ENCODE peak calls at places on chromosomes 12 and 14, in nine cellular contexts. One of them, this sample, is unnamed.

GRCh38 chr14:81818271-81818670 is 284.6 kb upstream of the SEL1L start:
- DNase-seq in COR-L47: no peak
- DNase-seq in activated CD4-positive, alpha-beta T cell treated with anti-CD3 and anti-CD28 coated beads for 36 hours: no peak
- DNase-seq in psoas muscle: no peak
- DNase-seq in K562: no peak
- DNase-seq in stimulated activated CD4-positive, alpha-beta T cell treated with anti-CD3 and anti-CD28 coated beads, Interleukin-4, amount 100 ng/mL, for 4 hours: no peak
- DNase-seq in Right ventricle myocardium superior: no peak
- DNase-seq in HTR-8/SVneo: no peak
- DNase-seq in RPMI8226: no peak
- DNase-seq in this sample: no peak

GRCh38 chr12:3453947-3454675 is 36.9 kb upstream of the PRMT8 start:
- DNase-seq in COR-L47: no peak
- DNase-seq in activated CD4-positive, alpha-beta T cell treated with anti-CD3 and anti-CD28 coated beads for 36 hours: peak; percentile 7
- DNase-seq in psoas muscle: no peak
- DNase-seq in K562: no peak
- DNase-seq in stimulated activated CD4-positive, alpha-beta T cell treated with anti-CD3 and anti-CD28 coated beads, Interleukin-4, amount 100 ng/mL, for 4 hours: no peak
- DNase-seq in Right ventricle myocardium superior: no peak
- DNase-seq in HTR-8/SVneo: peak; percentile 86
- DNase-seq in RPMI8226: no peak
- DNase-seq in this sample: no peak

GRCh38 chr12:92854344-92854743 is 74.8 kb downstream of the EEA1 start:
- DNase-seq in COR-L47: no peak
- DNase-seq in activated CD4-positive, alpha-beta T cell treated with anti-CD3 and anti-CD28 coated beads for 36 hours: no peak
- DNase-seq in psoas muscle: no peak
- DNase-seq in K562: no peak
- DNase-seq in stimulated activated CD4-positive, alpha-beta T cell treated with anti-CD3 and anti-CD28 coated beads, Interleukin-4, amount 100 ng/mL, for 4 hours: no peak
- DNase-seq in Right ventricle myocardium superior: no peak
- DNase-seq in HTR-8/SVneo: no peak
- DNase-seq in RPMI8226: no peak
- DNase-seq in this sample: no peak

GRCh38 chr12:11580125-11580751 is 69.2 kb upstream of the ETV6 start:
- DNase-seq in COR-L47: no peak
- DNase-seq in activated CD4-positive, alpha-beta T cell treated with anti-CD3 and anti-CD28 coated beads for 36 hours: no peak
- DNase-seq in psoas muscle: no peak
- DNase-seq in K562: no peak
- DNase-seq in stimulated activated CD4-positive, alpha-beta T cell treated with anti-CD3 and anti-CD28 coated beads, Interleukin-4, amount 100 ng/mL, for 4 hours: no peak
- DNase-seq in Right ventricle myocardium superior: no peak
- DNase-seq in HTR-8/SVneo: peak; percentile 23
- DNase-seq in RPMI8226: peak; percentile 41
- DNase-seq in this sample: no peak

GRCh38 chr14:101286271-101287018 is 274.9 kb upstream of the DIO3 start:
- DNase-seq in COR-L47: no peak
- DNase-seq in activated CD4-positive, alpha-beta T cell treated with anti-CD3 and anti-CD28 coated beads for 36 hours: no peak
- DNase-seq in psoas muscle: no peak
- DNase-seq in K562: no peak
- DNase-seq in stimulated activated CD4-positive, alpha-beta T cell treated with anti-CD3 and anti-CD28 coated beads, Interleukin-4, amount 100 ng/mL, for 4 hours: no peak
- DNase-seq in Right ventricle myocardium superior: no peak
- DNase-seq in HTR-8/SVneo: no peak
- DNase-seq in RPMI8226: no peak
- DNase-seq in this sample: no peak

GRCh38 chr12:66456622-66457021 is 154.3 kb downstream of the HELB start:
- DNase-seq in COR-L47: no peak
- DNase-seq in activated CD4-positive, alpha-beta T cell treated with anti-CD3 and anti-CD28 coated beads for 36 hours: no peak
- DNase-seq in psoas muscle: no peak
- DNase-seq in K562: no peak
- DNase-seq in stimulated activated CD4-positive, alpha-beta T cell treated with anti-CD3 and anti-CD28 coated beads, Interleukin-4, amount 100 ng/mL, for 4 hours: no peak
- DNase-seq in Right ventricle myocardium superior: no peak
- DNase-seq in HTR-8/SVneo: no peak
- DNase-seq in RPMI8226: no peak
- DNase-seq in this sample: no peak

GRCh38 chr12:49974231-49974675 is 1.5 kb downstream of the AQP6 start:
- DNase-seq in COR-L47: no peak
- DNase-seq in activated CD4-positive, alpha-beta T cell treated with anti-CD3 and anti-CD28 coated beads for 36 hours: no peak
- DNase-seq in psoas muscle: peak; percentile 69
- DNase-seq in K562: peak; percentile 70
- DNase-seq in stimulated activated CD4-positive, alpha-beta T cell treated with anti-CD3 and anti-CD28 coated beads, Interleukin-4, amount 100 ng/mL, for 4 hours: no peak
- DNase-seq in Right ventricle myocardium superior: peak; percentile 84
- DNase-seq in HTR-8/SVneo: no peak
- DNase-seq in RPMI8226: peak; percentile 33
- DNase-seq in this sample: no peak

GRCh38 chr14:56153271-56153670 is 35.1 kb downstream of the PELI2 start:
- DNase-seq in COR-L47: no peak
- DNase-seq in activated CD4-positive, alpha-beta T cell treated with anti-CD3 and anti-CD28 coated beads for 36 hours: no peak
- DNase-seq in psoas muscle: no peak
- DNase-seq in K562: no peak
- DNase-seq in stimulated activated CD4-positive, alpha-beta T cell treated with anti-CD3 and anti-CD28 coated beads, Interleukin-4, amount 100 ng/mL, for 4 hours: no peak
- DNase-seq in Right ventricle myocardium superior: no peak
- DNase-seq in HTR-8/SVneo: no peak
- DNase-seq in RPMI8226: no peak
- DNase-seq in this sample: no peak

GRCh38 chr14:42944284-42944683 is 1337.6 kb downstream of the LRFN5 start:
- DNase-seq in COR-L47: no peak
- DNase-seq in activated CD4-positive, alpha-beta T cell treated with anti-CD3 and anti-CD28 coated beads for 36 hours: no peak
- DNase-seq in psoas muscle: no peak
- DNase-seq in K562: no peak
- DNase-seq in stimulated activated CD4-positive, alpha-beta T cell treated with anti-CD3 and anti-CD28 coated beads, Interleukin-4, amount 100 ng/mL, for 4 hours: no peak
- DNase-seq in Right ventricle myocardium superior: no peak
- DNase-seq in HTR-8/SVneo: no peak
- DNase-seq in RPMI8226: no peak
- DNase-seq in this sample: no peak

GRCh38 chr12:11840350-11840749 is 190.9 kb downstream of the ETV6 start:
- DNase-seq in COR-L47: no peak
- DNase-seq in activated CD4-positive, alpha-beta T cell treated with anti-CD3 and anti-CD28 coated beads for 36 hours: no peak
- DNase-seq in psoas muscle: no peak
- DNase-seq in K562: peak; percentile 19
- DNase-seq in stimulated activated CD4-positive, alpha-beta T cell treated with anti-CD3 and anti-CD28 coated beads, Interleukin-4, amount 100 ng/mL, for 4 hours: no peak
- DNase-seq in Right ventricle myocardium superior: no peak
- DNase-seq in HTR-8/SVneo: no peak
- DNase-seq in RPMI8226: no peak
- DNase-seq in this sample: no peak

GRCh38 chr14:93709249-93709648 is 79.0 kb downstream of the PRIMA1 start:
- DNase-seq in COR-L47: no peak
- DNase-seq in activated CD4-positive, alpha-beta T cell treated with anti-CD3 and anti-CD28 coated beads for 36 hours: no peak
- DNase-seq in psoas muscle: no peak
- DNase-seq in K562: no peak
- DNase-seq in stimulated activated CD4-positive, alpha-beta T cell treated with anti-CD3 and anti-CD28 coated beads, Interleukin-4, amount 100 ng/mL, for 4 hours: no peak
- DNase-seq in Right ventricle myocardium superior: no peak
- DNase-seq in HTR-8/SVneo: no peak
- DNase-seq in RPMI8226: no peak
- DNase-seq in this sample: no peak